ENCODE peak calls at places on chromosomes 6 and 20, in seven cellular contexts. One of them, this sample, is unnamed.

GRCh38 chr6:28673800-28674671 is 148.4 kb downstream of the GPX5 start:
- DNase-seq in WTC11: peak
- DNase-seq in HCT116: peak
- DNase-seq in H1: peak
- DNase-seq in HepG2: peak
- DNase-seq in GM12878: peak
- DNase-seq in K562: no peak
- DNase-seq in this sample: peak

GRCh38 chr6:24902782-24903181 is 33.0 kb downstream of the RIPOR2 start:
- DNase-seq in K562: no peak
- DNase-seq in HepG2: no peak
- DNase-seq in HCT116: peak
- DNase-seq in H1: no peak
- DNase-seq in WTC11: no peak
- DNase-seq in GM12878: no peak
- DNase-seq in this sample: no peak

GRCh38 chr6:106377061-106377540 is 16.6 kb downstream of the CRYBG1 start:
- DNase-seq in HCT116: no peak
- DNase-seq in WTC11: no peak
- DNase-seq in GM12878: no peak
- DNase-seq in HepG2: no peak
- DNase-seq in H1: no peak
- DNase-seq in K562: no peak
- DNase-seq in this sample: no peak

GRCh38 chr20:35328095-35328685 is 36.0 kb upstream of the FAM83C start:
- DNase-seq in GM12878: no peak
- DNase-seq in H1: no peak
- DNase-seq in HepG2: no peak
- DNase-seq in WTC11: no peak
- DNase-seq in HCT116: no peak
- DNase-seq in K562: no peak
- DNase-seq in this sample: no peak

GRCh38 chr6:105428342-105428957 is 25.6 kb upstream of the PREP start:
- DNase-seq in H1: no peak
- DNase-seq in HepG2: peak
- DNase-seq in WTC11: no peak
- DNase-seq in K562: no peak
- DNase-seq in HCT116: peak
- DNase-seq in GM12878: no peak
- DNase-seq in this sample: no peak

GRCh38 chr6:40536442-40536841 is 50.7 kb downstream of the LRFN2 start:
- DNase-seq in GM12878: no peak
- DNase-seq in HepG2: peak
- DNase-seq in HCT116: no peak
- DNase-seq in H1: peak
- DNase-seq in K562: peak
- DNase-seq in WTC11: peak
- DNase-seq in this sample: peak

GRCh38 chr6:25991785-25992412 is 29.3 kb downstream of the TRIM38 start:
- DNase-seq in HCT116: no peak
- DNase-seq in K562: peak
- DNase-seq in WTC11: peak
- DNase-seq in GM12878: peak
- DNase-seq in H1: peak
- DNase-seq in HepG2: peak
- DNase-seq in this sample: peak

GRCh38 chr6:111823831-111824607 is 49.2 kb downstream of the FYN start:
- DNase-seq in HCT116: no peak
- DNase-seq in GM12878: no peak
- DNase-seq in WTC11: no peak
- DNase-seq in H1: no peak
- DNase-seq in K562: no peak
- DNase-seq in HepG2: peak
- DNase-seq in this sample: no peak

GRCh38 chr6:118546164-118546929 is 1.7 kb upstream of the PLN start:
- DNase-seq in WTC11: no peak
- DNase-seq in GM12878: no peak
- DNase-seq in HepG2: no peak
- DNase-seq in HCT116: no peak
- DNase-seq in K562: no peak
- DNase-seq in H1: no peak
- DNase-seq in this sample: no peak

GRCh38 chr6:53704700-53705099 is 39.1 kb upstream of the KLHL31 start:
- DNase-seq in HCT116: no peak
- DNase-seq in HepG2: no peak
- DNase-seq in K562: no peak
- DNase-seq in GM12878: no peak
- DNase-seq in H1: no peak
- DNase-seq in WTC11: no peak
- DNase-seq in this sample: no peak

GRCh38 chr6:163180874-163181541 is 233.5 kb upstream of the QKI start:
- DNase-seq in HCT116: peak
- DNase-seq in HepG2: peak
- DNase-seq in WTC11: peak
- DNase-seq in GM12878: no peak
- DNase-seq in K562: peak
- DNase-seq in H1: peak
- DNase-seq in this sample: peak

DNA sequence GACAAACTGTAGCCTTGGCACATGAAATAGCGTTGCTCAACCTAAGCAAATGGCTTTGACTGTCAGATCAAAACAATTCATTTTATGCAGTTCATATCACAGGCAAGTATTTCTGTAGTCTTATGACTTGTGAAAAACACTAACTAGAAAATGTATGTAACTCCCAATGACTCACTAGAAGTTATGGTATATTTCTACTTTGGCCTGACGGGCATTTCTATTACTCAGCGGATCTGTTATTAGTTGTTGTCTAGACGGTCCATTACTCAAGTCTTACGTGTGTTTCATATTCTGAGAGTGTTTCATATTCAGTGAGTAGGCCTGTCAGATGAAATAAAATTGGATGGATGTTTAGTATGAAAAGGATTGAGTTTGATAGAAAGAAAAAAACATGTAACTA is 880.9 kb downstream of the PRIM2 start:
- DNase-seq in WTC11: no peak
- DNase-seq in K562: no peak
- DNase-seq in GM12878: no peak
- DNase-seq in HepG2: no peak
- DNase-seq in HCT116: no peak
- DNase-seq in H1: no peak
- DNase-seq in this sample: no peak
- TF ChIP-seq SP1 in WTC11: no peak
- TF ChIP-seq SP1 in K562: no peak
- TF ChIP-seq SP1 in GM12878: no peak
- TF ChIP-seq SP1 in HepG2: no peak
- TF ChIP-seq SP1 in HCT116: no peak
- TF ChIP-seq SP1 in H1: no peak
- TF ChIP-seq SP1 in this sample: no peak

GRCh38 chr6:47303383-47303782 is 6.3 kb downstream of the TNFRSF21 start:
- DNase-seq in HepG2: no peak
- DNase-seq in HCT116: no peak
- DNase-seq in GM12878: no peak
- DNase-seq in WTC11: no peak
- DNase-seq in K562: no peak
- DNase-seq in H1: no peak
- DNase-seq in this sample: no peak
- TF ChIP-seq SP1 in HepG2: no peak
- TF ChIP-seq SP1 in HCT116: no peak
- TF ChIP-seq SP1 in GM12878: no peak
- TF ChIP-seq SP1 in WTC11: no peak
- TF ChIP-seq SP1 in K562: no peak
- TF ChIP-seq SP1 in H1: no peak
- TF ChIP-seq SP1 in this sample: no peak

GRCh38 chr20:23497458-23498026 is 6.6 kb downstream of the CST8 start:
- DNase-seq in K562: no peak
- DNase-seq in HCT116: no peak
- DNase-seq in WTC11: no peak
- DNase-seq in GM12878: peak
- DNase-seq in H1: no peak
- DNase-seq in HepG2: no peak
- DNase-seq in this sample: no peak

GRCh38 chr20:23490817-23491216 is at the start of gene CST8:
- DNase-seq in GM12878: no peak
- DNase-seq in WTC11: no peak
- DNase-seq in H1: no peak
- DNase-seq in HCT116: no peak
- DNase-seq in K562: no peak
- DNase-seq in HepG2: no peak
- DNase-seq in this sample: no peak

GRCh38 chr20:23493172-23493772 is 2.4 kb downstream of the CST8 start:
- DNase-seq in K562: peak
- DNase-seq in HCT116: no peak
- DNase-seq in H1: no peak
- DNase-seq in WTC11: no peak
- DNase-seq in GM12878: no peak
- DNase-seq in HepG2: no peak
- DNase-seq in this sample: no peak

GRCh38 chr20:23488470-23488869 is 2.4 kb upstream of the CST8 start:
- DNase-seq in HepG2: no peak
- DNase-seq in GM12878: no peak
- DNase-seq in WTC11: no peak
- DNase-seq in HCT116: no peak
- DNase-seq in K562: no peak
- DNase-seq in H1: no peak
- DNase-seq in this sample: no peak

GRCh38 chr20:23492292-23492691 is 1.4 kb downstream of the CST8 start:
- DNase-seq in H1: no peak
- DNase-seq in HepG2: no peak
- DNase-seq in K562: no peak
- DNase-seq in HCT116: no peak
- DNase-seq in GM12878: no peak
- DNase-seq in WTC11: no peak
- DNase-seq in this sample: no peak
- TF ChIP-seq SP1 in H1: no peak
- TF ChIP-seq SP1 in HepG2: no peak
- TF ChIP-seq SP1 in K562: no peak
- TF ChIP-seq SP1 in HCT116: no peak
- TF ChIP-seq SP1 in GM12878: no peak
- TF ChIP-seq SP1 in WTC11: no peak
- TF ChIP-seq SP1 in this sample: no peak

GRCh38 chr6:13378669-13379590 is 50.6 kb upstream of the TBC1D7 start:
- DNase-seq in K562: no peak
- DNase-seq in GM12878: no peak
- DNase-seq in H1: no peak
- DNase-seq in WTC11: peak
- DNase-seq in HCT116: no peak
- DNase-seq in HepG2: no peak
- DNase-seq in this sample: no peak

GRCh38 chr6:13384966-13385365 is 56.6 kb upstream of the TBC1D7 start:
- DNase-seq in H1: no peak
- DNase-seq in HepG2: no peak
- DNase-seq in WTC11: no peak
- DNase-seq in GM12878: no peak
- DNase-seq in HCT116: no peak
- DNase-seq in K562: no peak
- DNase-seq in this sample: no peak

GRCh38 chr6:13380761-13381160 is 52.4 kb upstream of the TBC1D7 start:
- DNase-seq in GM12878: no peak
- DNase-seq in HepG2: no peak
- DNase-seq in K562: peak
- DNase-seq in HCT116: no peak
- DNase-seq in WTC11: no peak
- DNase-seq in H1: no peak
- DNase-seq in this sample: no peak

GRCh38 chr6:13384506-13384905 is 56.2 kb upstream of the TBC1D7 start:
- DNase-seq in HCT116: no peak
- DNase-seq in H1: no peak
- DNase-seq in GM12878: no peak
- DNase-seq in K562: no peak
- DNase-seq in WTC11: no peak
- DNase-seq in HepG2: no peak
- DNase-seq in this sample: no peak

GRCh38 chr6:13383280-13384163 is 55.2 kb upstream of the TBC1D7 start:
- DNase-seq in HepG2: peak
- DNase-seq in K562: no peak
- DNase-seq in HCT116: no peak
- DNase-seq in WTC11: no peak
- DNase-seq in H1: no peak
- DNase-seq in GM12878: peak
- DNase-seq in this sample: no peak
- TF ChIP-seq SP1 in HepG2: no peak
- TF ChIP-seq SP1 in K562: no peak
- TF ChIP-seq SP1 in HCT116: no peak
- TF ChIP-seq SP1 in WTC11: no peak
- TF ChIP-seq SP1 in H1: no peak
- TF ChIP-seq SP1 in GM12878: no peak
- TF ChIP-seq SP1 in this sample: no peak

GRCh38 chr6:90663873-90664272 is 77.0 kb upstream of the MAP3K7 start:
- DNase-seq in HepG2: no peak
- DNase-seq in K562: no peak
- DNase-seq in GM12878: no peak
- DNase-seq in H1: peak
- DNase-seq in HCT116: peak
- DNase-seq in WTC11: no peak
- DNase-seq in this sample: no peak

GRCh38 chr6:90668141-90668540 is 81.3 kb upstream of the MAP3K7 start:
- DNase-seq in H1: no peak
- DNase-seq in K562: no peak
- DNase-seq in HCT116: no peak
- DNase-seq in HepG2: no peak
- DNase-seq in WTC11: no peak
- DNase-seq in GM12878: no peak
- DNase-seq in this sample: no peak

GRCh38 chr6:90669420-90669819 is 82.5 kb upstream of the MAP3K7 start:
- DNase-seq in HCT116: no peak
- DNase-seq in WTC11: no peak
- DNase-seq in GM12878: no peak
- DNase-seq in H1: no peak
- DNase-seq in K562: no peak
- DNase-seq in HepG2: no peak
- DNase-seq in this sample: no peak

DNA sequence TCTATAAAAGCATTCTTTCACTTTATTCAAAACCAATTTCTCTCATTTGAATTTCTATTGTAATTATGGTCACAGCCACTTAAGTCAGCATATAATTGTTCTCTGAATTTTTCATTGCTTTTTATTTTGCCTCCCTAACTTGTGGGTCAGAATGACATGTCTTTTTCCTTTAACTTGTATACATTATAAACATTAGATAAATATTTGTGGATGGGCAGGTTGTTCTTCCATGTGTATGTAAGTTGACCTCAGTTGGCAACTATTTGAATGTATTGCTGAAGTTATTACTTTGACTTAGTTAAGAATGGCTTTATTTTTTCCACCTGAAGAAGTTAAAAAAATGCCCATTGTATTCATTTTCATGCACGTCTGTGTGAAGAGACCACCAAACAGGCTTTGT is 83.0 kb upstream of the MAP3K7 start:
- DNase-seq in HepG2: no peak
- DNase-seq in HCT116: no peak
- DNase-seq in H1: no peak
- DNase-seq in WTC11: no peak
- DNase-seq in GM12878: no peak
- DNase-seq in K562: no peak
- DNase-seq in this sample: no peak
- TF ChIP-seq SP1 in HepG2: no peak
- TF ChIP-seq SP1 in HCT116: no peak
- TF ChIP-seq SP1 in H1: no peak
- TF ChIP-seq SP1 in WTC11: no peak
- TF ChIP-seq SP1 in GM12878: no peak
- TF ChIP-seq SP1 in K562: no peak
- TF ChIP-seq SP1 in this sample: no peak